ENCODE peak calls at places on chromosome X, in six cellular contexts. One of them, this sample, is unnamed.

GRCh38 chrX:129665916-129666644 is 11.3 kb upstream of the APLN start:
- DNase-seq in progenitor cell of endocrine pancreas: no peak
- DNase-seq in D721Med: no peak
- DNase-seq in breast epithelium: no peak
- DNase-seq in HepG2: no peak
- DNase-seq in fibroblast of villous mesenchyme: peak
- DNase-seq in this sample: no peak

GRCh38 chrX:40005290-40006011 is 92.3 kb downstream of the BCOR start:
- DNase-seq in D721Med: no peak
- DNase-seq in progenitor cell of endocrine pancreas: no peak
- DNase-seq in breast epithelium: no peak
- DNase-seq in fibroblast of villous mesenchyme: no peak
- DNase-seq in HepG2: no peak
- DNase-seq in this sample: no peak

GRCh38 chrX:27675493-27675892 is 85.3 kb downstream of the DCAF8L2 start:
- DNase-seq in HepG2: no peak
- DNase-seq in D721Med: no peak
- DNase-seq in breast epithelium: no peak
- DNase-seq in progenitor cell of endocrine pancreas: no peak
- DNase-seq in fibroblast of villous mesenchyme: no peak
- DNase-seq in this sample: no peak

GRCh38 chrX:108312011-108312410 is 126.2 kb downstream of the COL4A6 start:
- DNase-seq in breast epithelium: no peak
- DNase-seq in fibroblast of villous mesenchyme: peak
- DNase-seq in HepG2: no peak
- DNase-seq in D721Med: no peak
- DNase-seq in progenitor cell of endocrine pancreas: no peak
- DNase-seq in this sample: no peak

GRCh38 chrX:5965406-5965805 is 263.3 kb downstream of the NLGN4X start:
- DNase-seq in breast epithelium: no peak
- DNase-seq in fibroblast of villous mesenchyme: no peak
- DNase-seq in HepG2: no peak
- DNase-seq in D721Med: no peak
- DNase-seq in progenitor cell of endocrine pancreas: no peak
- DNase-seq in this sample: no peak

GRCh38 chrX:40127052-40127451 is 29.3 kb upstream of the BCOR start:
- DNase-seq in breast epithelium: no peak
- DNase-seq in HepG2: no peak
- DNase-seq in progenitor cell of endocrine pancreas: no peak
- DNase-seq in fibroblast of villous mesenchyme: no peak
- DNase-seq in D721Med: no peak
- DNase-seq in this sample: no peak

GRCh38 chrX:11108253-11108941 is 2.7 kb upstream of the HCCS start:
- DNase-seq in fibroblast of villous mesenchyme: no peak
- DNase-seq in progenitor cell of endocrine pancreas: no peak
- DNase-seq in HepG2: no peak
- DNase-seq in D721Med: no peak
- DNase-seq in breast epithelium: no peak
- DNase-seq in this sample: no peak

GRCh38 chrX:40167240-40168182 is 69.8 kb upstream of the BCOR start:
- DNase-seq in HepG2: no peak
- DNase-seq in D721Med: no peak
- DNase-seq in fibroblast of villous mesenchyme: no peak
- DNase-seq in breast epithelium: no peak
- DNase-seq in progenitor cell of endocrine pancreas: no peak
- DNase-seq in this sample: no peak

GRCh38 chrX:41468647-41469323 is 21.6 kb downstream of the NYX start:
- DNase-seq in D721Med: no peak
- DNase-seq in fibroblast of villous mesenchyme: peak
- DNase-seq in breast epithelium: no peak
- DNase-seq in progenitor cell of endocrine pancreas: no peak
- DNase-seq in HepG2: no peak
- DNase-seq in this sample: no peak

GRCh38 chrX:42746606-42747005 is 31.4 kb downstream of the PPP1R2C start:
- DNase-seq in breast epithelium: no peak
- DNase-seq in D721Med: no peak
- DNase-seq in fibroblast of villous mesenchyme: peak
- DNase-seq in progenitor cell of endocrine pancreas: no peak
- DNase-seq in HepG2: no peak
- DNase-seq in this sample: no peak

GRCh38 chrX:19721726-19722370 is 165.6 kb downstream of the SH3KBP1 start:
- DNase-seq in breast epithelium: no peak
- DNase-seq in fibroblast of villous mesenchyme: no peak
- DNase-seq in progenitor cell of endocrine pancreas: no peak
- DNase-seq in D721Med: no peak
- DNase-seq in HepG2: no peak
- DNase-seq in this sample: no peak

GRCh38 chrX:155048997-155049619 is 21.8 kb downstream of the CMC4 start:
- DNase-seq in fibroblast of villous mesenchyme: peak
- DNase-seq in breast epithelium: no peak
- DNase-seq in D721Med: no peak
- DNase-seq in progenitor cell of endocrine pancreas: peak
- DNase-seq in HepG2: peak
- DNase-seq in this sample: no peak

GRCh38 chrX:132532955-132533354 is 44.1 kb upstream of the MBNL3 start:
- DNase-seq in breast epithelium: no peak
- DNase-seq in progenitor cell of endocrine pancreas: no peak
- DNase-seq in HepG2: peak
- DNase-seq in D721Med: no peak
- DNase-seq in fibroblast of villous mesenchyme: peak
- DNase-seq in this sample: no peak

GRCh38 chrX:48937065-48937907 is 18.5 kb upstream of the PIM2 start:
- DNase-seq in HepG2: no peak
- DNase-seq in breast epithelium: peak
- DNase-seq in D721Med: no peak
- DNase-seq in progenitor cell of endocrine pancreas: no peak
- DNase-seq in fibroblast of villous mesenchyme: peak
- DNase-seq in this sample: peak

GRCh38 chrX:641671-642435 is 11.3 kb downstream of the SHOX start:
- DNase-seq in breast epithelium: peak
- DNase-seq in HepG2: no peak
- DNase-seq in fibroblast of villous mesenchyme: no peak
- DNase-seq in progenitor cell of endocrine pancreas: peak
- DNase-seq in D721Med: no peak
- DNase-seq in this sample: no peak

GRCh38 chrX:95058815-95059214 is 1384.8 kb downstream of the FAM133A start:
- DNase-seq in HepG2: no peak
- DNase-seq in D721Med: no peak
- DNase-seq in progenitor cell of endocrine pancreas: no peak
- DNase-seq in fibroblast of villous mesenchyme: peak
- DNase-seq in breast epithelium: no peak
- DNase-seq in this sample: no peak

GRCh38 chrX:110418220-110418856 is 59.7 kb downstream of the RTL9 start:
- DNase-seq in progenitor cell of endocrine pancreas: peak
- DNase-seq in breast epithelium: no peak
- DNase-seq in fibroblast of villous mesenchyme: peak
- DNase-seq in D721Med: no peak
- DNase-seq in HepG2: no peak
- DNase-seq in this sample: no peak

GRCh38 chrX:73850124-73851013 is 287.4 kb downstream of the CHIC1 start:
- DNase-seq in D721Med: no peak
- DNase-seq in breast epithelium: no peak
- DNase-seq in progenitor cell of endocrine pancreas: no peak
- DNase-seq in HepG2: peak
- DNase-seq in fibroblast of villous mesenchyme: peak
- DNase-seq in this sample: no peak

GRCh38 chrX:107304141-107304540 is 97.7 kb downstream of the DNAAF6 start:
- DNase-seq in progenitor cell of endocrine pancreas: no peak
- DNase-seq in breast epithelium: no peak
- DNase-seq in HepG2: no peak
- DNase-seq in D721Med: no peak
- DNase-seq in fibroblast of villous mesenchyme: no peak
- DNase-seq in this sample: no peak

GRCh38 chrX:124435616-124436015 is 89.3 kb downstream of the SH2D1A start:
- DNase-seq in progenitor cell of endocrine pancreas: no peak
- DNase-seq in HepG2: no peak
- DNase-seq in breast epithelium: no peak
- DNase-seq in D721Med: no peak
- DNase-seq in fibroblast of villous mesenchyme: no peak
- DNase-seq in this sample: no peak

GRCh38 chrX:69501433-69501832 is 2.7 kb upstream of the NALF2 start:
- DNase-seq in progenitor cell of endocrine pancreas: peak
- DNase-seq in HepG2: peak
- DNase-seq in fibroblast of villous mesenchyme: no peak
- DNase-seq in breast epithelium: no peak
- DNase-seq in D721Med: no peak
- DNase-seq in this sample: no peak

GRCh38 chrX:49053223-49054072 is 5.4 kb upstream of the CCDC120 start:
- DNase-seq in progenitor cell of endocrine pancreas: peak
- DNase-seq in fibroblast of villous mesenchyme: peak
- DNase-seq in D721Med: peak
- DNase-seq in breast epithelium: no peak
- DNase-seq in HepG2: peak
- DNase-seq in this sample: peak

GRCh38 chrX:69152398-69152797 is 12.9 kb downstream of the PJA1 start:
- DNase-seq in fibroblast of villous mesenchyme: peak
- DNase-seq in progenitor cell of endocrine pancreas: no peak
- DNase-seq in HepG2: peak
- DNase-seq in D721Med: no peak
- DNase-seq in breast epithelium: no peak
- DNase-seq in this sample: no peak

GRCh38 chrX:73563740-73564073 is 710 bp downstream of the CHIC1 start:
- DNase-seq in fibroblast of villous mesenchyme: peak
- DNase-seq in progenitor cell of endocrine pancreas: no peak
- DNase-seq in D721Med: no peak
- DNase-seq in HepG2: no peak
- DNase-seq in breast epithelium: no peak
- DNase-seq in this sample: no peak

GRCh38 chrX:154433605-154434004 is 3.3 kb upstream of the GDI1 start:
- DNase-seq in fibroblast of villous mesenchyme: no peak
- DNase-seq in breast epithelium: no peak
- DNase-seq in progenitor cell of endocrine pancreas: no peak
- DNase-seq in D721Med: no peak
- DNase-seq in HepG2: no peak
- DNase-seq in this sample: no peak

GRCh38 chrX:37653397-37654085 is 32.0 kb upstream of the XK start:
- DNase-seq in breast epithelium: no peak
- DNase-seq in D721Med: no peak
- DNase-seq in fibroblast of villous mesenchyme: no peak
- DNase-seq in HepG2: no peak
- DNase-seq in progenitor cell of endocrine pancreas: no peak
- DNase-seq in this sample: no peak

GRCh38 chrX:56812515-56813105 is 83.6 kb downstream of the NBDY start:
- DNase-seq in HepG2: no peak
- DNase-seq in fibroblast of villous mesenchyme: peak
- DNase-seq in D721Med: no peak
- DNase-seq in progenitor cell of endocrine pancreas: no peak
- DNase-seq in breast epithelium: no peak
- DNase-seq in this sample: no peak

GRCh38 chrX:80282535-80282934 is 137.7 kb upstream of the TENT5D start:
- DNase-seq in D721Med: no peak
- DNase-seq in fibroblast of villous mesenchyme: no peak
- DNase-seq in progenitor cell of endocrine pancreas: no peak
- DNase-seq in breast epithelium: no peak
- DNase-seq in HepG2: no peak
- DNase-seq in this sample: no peak
- TF ChIP-seq CTCF in D721Med: peak
- TF ChIP-seq CTCF in fibroblast of villous mesenchyme: no peak
- TF ChIP-seq CTCF in progenitor cell of endocrine pancreas: peak
- TF ChIP-seq CTCF in breast epithelium: no peak
- TF ChIP-seq CTCF in HepG2: no peak
- TF ChIP-seq CTCF in this sample: no peak

GRCh38 chrX:87049567-87049966 is 468.0 kb upstream of the KLHL4 start:
- DNase-seq in breast epithelium: no peak
- DNase-seq in HepG2: no peak
- DNase-seq in D721Med: no peak
- DNase-seq in fibroblast of villous mesenchyme: no peak
- DNase-seq in progenitor cell of endocrine pancreas: no peak
- DNase-seq in this sample: no peak

GRCh38 chrX:87045352-87045751 is 472.2 kb upstream of the KLHL4 start:
- DNase-seq in D721Med: no peak
- DNase-seq in fibroblast of villous mesenchyme: no peak
- DNase-seq in HepG2: no peak
- DNase-seq in breast epithelium: no peak
- DNase-seq in progenitor cell of endocrine pancreas: no peak
- DNase-seq in this sample: no peak
- TF ChIP-seq CTCF in D721Med: no peak
- TF ChIP-seq CTCF in fibroblast of villous mesenchyme: no peak
- TF ChIP-seq CTCF in HepG2: no peak
- TF ChIP-seq CTCF in breast epithelium: no peak
- TF ChIP-seq CTCF in progenitor cell of endocrine pancreas: no peak
- TF ChIP-seq CTCF in this sample: no peak

GRCh38 chrX:112011376-112011775 is 71.2 kb downstream of the TRPC5 start:
- DNase-seq in progenitor cell of endocrine pancreas: no peak
- DNase-seq in breast epithelium: no peak
- DNase-seq in HepG2: no peak
- DNase-seq in fibroblast of villous mesenchyme: no peak
- DNase-seq in D721Med: no peak
- DNase-seq in this sample: no peak

GRCh38 chrX:112008724-112009123 is 73.9 kb downstream of the TRPC5 start:
- DNase-seq in breast epithelium: no peak
- DNase-seq in D721Med: no peak
- DNase-seq in progenitor cell of endocrine pancreas: no peak
- DNase-seq in HepG2: no peak
- DNase-seq in fibroblast of villous mesenchyme: no peak
- DNase-seq in this sample: no peak
- TF ChIP-seq CTCF in breast epithelium: no peak
- TF ChIP-seq CTCF in D721Med: no peak
- TF ChIP-seq CTCF in progenitor cell of endocrine pancreas: no peak
- TF ChIP-seq CTCF in HepG2: no peak
- TF ChIP-seq CTCF in fibroblast of villous mesenchyme: no peak
- TF ChIP-seq CTCF in this sample: no peak

GRCh38 chrX:152637649-152638442 is at the start of gene GABRQ:
- DNase-seq in fibroblast of villous mesenchyme: peak
- DNase-seq in HepG2: no peak
- DNase-seq in progenitor cell of endocrine pancreas: peak
- DNase-seq in D721Med: no peak
- DNase-seq in breast epithelium: no peak
- DNase-seq in this sample: no peak

GRCh38 chrX:152639426-152639825 is 1.7 kb downstream of the GABRQ start:
- DNase-seq in fibroblast of villous mesenchyme: no peak
- DNase-seq in D721Med: no peak
- DNase-seq in breast epithelium: no peak
- DNase-seq in HepG2: no peak
- DNase-seq in progenitor cell of endocrine pancreas: no peak
- DNase-seq in this sample: no peak

GRCh38 chrX:152638443-152638904 is 779 bp downstream of the GABRQ start:
- DNase-seq in HepG2: no peak
- DNase-seq in breast epithelium: no peak
- DNase-seq in progenitor cell of endocrine pancreas: no peak
- DNase-seq in D721Med: no peak
- DNase-seq in fibroblast of villous mesenchyme: no peak
- DNase-seq in this sample: no peak

GRCh38 chrX:152632445-152633097 is 5.1 kb upstream of the GABRQ start:
- DNase-seq in HepG2: peak
- DNase-seq in progenitor cell of endocrine pancreas: peak
- DNase-seq in breast epithelium: no peak
- DNase-seq in fibroblast of villous mesenchyme: peak
- DNase-seq in D721Med: no peak
- DNase-seq in this sample: no peak

DNA sequence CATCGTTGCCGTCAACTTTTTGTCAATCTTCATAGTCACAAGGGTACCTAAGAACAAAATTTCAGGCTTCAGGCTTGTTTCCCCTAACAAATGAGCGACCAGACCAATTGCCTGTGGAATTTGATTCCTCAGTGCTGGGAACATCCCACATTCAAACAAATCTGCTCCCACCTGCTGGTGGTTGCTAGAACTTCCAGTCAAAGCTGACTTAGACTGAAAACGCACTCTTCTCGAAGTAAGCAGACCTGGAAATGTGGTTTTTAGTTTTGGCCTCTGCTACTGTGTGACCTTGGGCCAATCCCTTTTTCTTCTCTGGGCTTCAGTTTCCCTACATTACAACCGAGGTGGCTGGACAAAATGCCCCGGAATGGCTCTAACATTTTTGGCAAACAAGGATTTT is 1.8 kb upstream of the GABRQ start:
- DNase-seq in D721Med: no peak
- DNase-seq in fibroblast of villous mesenchyme: peak
- DNase-seq in breast epithelium: no peak
- DNase-seq in HepG2: peak
- DNase-seq in progenitor cell of endocrine pancreas: no peak
- DNase-seq in this sample: no peak
- TF ChIP-seq CTCF in D721Med: peak
- TF ChIP-seq CTCF in fibroblast of villous mesenchyme: peak
- TF ChIP-seq CTCF in breast epithelium: peak
- TF ChIP-seq CTCF in HepG2: peak
- TF ChIP-seq CTCF in progenitor cell of endocrine pancreas: peak
- TF ChIP-seq CTCF in this sample: no peak